ENCODE peak calls at places on chromosomes 1 and 21, in nine cellular contexts. Z is effector memory CD4-positive, alpha-beta T cell; P is stimulated activated CD4-positive, alpha-beta T cell treated with anti-CD3 and anti-CD28 coated beads, Interleukin-1b, Interleukin-23, amount 100 ng/mL, for 1 hour; Q is NCI-H2081; S is GM20000; O is HTR-8/SVneo; L is ELR; T is NCI-H1105 treated with DMSO at 0.1 percent for 48 hours; F is GM04504. X is an unnamed sample.

GRCh38 chr21:42554251-42554937 is 40.7 kb downstream of the SLC37A1 start:
- DNase-seq in Z (no peak), P (no peak), Q (no peak), S (no peak), O (no peak), L (no peak), T (no peak), F (no peak), X (no peak)

GRCh38 chr21:35159881-35160280 is 110.8 kb upstream of the RUNX1 start:
- DNase-seq in Z (no peak), P (no peak), Q (no peak), S (no peak), O (no peak), L (peak; percentile 78), T (no peak), F (no peak), X (no peak)

GRCh38 chr1:65626003-65626402 is 166.7 kb upstream of the PDE4B start:
- DNase-seq in Z (no peak), P (no peak), Q (no peak), S (no peak), O (no peak), L (no peak), T (no peak), F (no peak), X (no peak)

GRCh38 chr1:94025383-94026340 is 95.3 kb downstream of the ABCA4 start:
- DNase-seq in Z (no peak), P (no peak), Q (peak; percentile 47), S (peak; percentile 44), O (peak; percentile 74), L (peak; percentile 79), T (peak; percentile 56), F (no peak), X (peak; percentile 64)

GRCh38 chr1:69120828-69121227 is 446.9 kb upstream of the LRRC7 start:
- DNase-seq in Z (no peak), P (no peak), Q (no peak), S (no peak), O (no peak), L (no peak), T (no peak), F (no peak), X (no peak)

GRCh38 chr1:231694081-231694443 is 67.5 kb downstream of the DISC1 start:
- DNase-seq in Z (no peak), P (no peak), Q (no peak), S (no peak), O (no peak), L (no peak), T (peak; percentile 34), F (no peak), X (peak; percentile 45)

GRCh38 chr1:43532716-43533115 is 2.0 kb downstream of the PTPRF start:
- DNase-seq in Z (no peak), P (no peak), Q (no peak), S (no peak), O (no peak), L (no peak), T (no peak), F (no peak), X (no peak)

GRCh38 chr21:44299085-44299457 is 782 bp upstream of the PFKL start:
- DNase-seq in Z (no peak), P (no peak), Q (no peak), S (peak; percentile 77), O (no peak), L (peak; percentile 17), T (no peak), F (no peak), X (no peak)

GRCh38 chr1:44842763-44843655 is at the start of gene PTCH2:
- DNase-seq in Z (no peak), P (no peak), Q (peak; percentile 82), S (peak; percentile 80), O (peak; percentile 83), L (peak; percentile 70), T (peak; percentile 85), F (peak; percentile 35), X (peak; percentile 57)

GRCh38 chr21:34796518-34797201 is 127.9 kb downstream of the CLIC6 start:
- DNase-seq in Z (no peak), P (no peak), Q (no peak), S (no peak), O (no peak), L (no peak), T (no peak), F (no peak), X (peak; percentile 6)

GRCh38 chr1:66752671-66753371 is 562 bp downstream of the DYNLT5 start:
- DNase-seq in Z (no peak), P (no peak), Q (no peak), S (no peak), O (no peak), L (no peak), T (no peak), F (no peak), X (no peak)

GRCh38 chr21:44985441-44986401 is 45.9 kb downstream of the SLX9 start:
- DNase-seq in Z (no peak), P (no peak), Q (no peak), S (no peak), O (no peak), L (no peak), T (no peak), F (no peak), X (no peak)

GRCh38 chr1:224170748-224171478 is 12.1 kb upstream of the DEGS1 start:
- DNase-seq in Z (peak; percentile 22), P (no peak), Q (no peak), S (no peak), O (peak; percentile 40), L (peak; percentile 48), T (no peak), F (no peak), X (no peak)

GRCh38 chr21:42025392-42026071 is 15.4 kb upstream of the ZBTB21 start:
- DNase-seq in Z (no peak), P (no peak), Q (no peak), S (no peak), O (no peak), L (peak; percentile 51), T (no peak), F (no peak), X (no peak)

GRCh38 chr1:32337855-32338636 is 2.0 kb upstream of the MARCKSL1 start:
- DNase-seq in Z (no peak), P (no peak), Q (no peak), S (no peak), O (no peak), L (no peak), T (no peak), F (no peak), X (no peak)

GRCh38 chr1:91647061-91647460 is 146.4 kb downstream of the CDC7 start:
- DNase-seq in Z (no peak), P (no peak), Q (no peak), S (no peak), O (no peak), L (peak; percentile 3), T (no peak), F (no peak), X (no peak)

GRCh38 chr1:58573705-58574591 is 3.1 kb downstream of the TACSTD2 start:
- DNase-seq in Z (peak; percentile 14), P (no peak), Q (no peak), S (peak; percentile 84), O (no peak), L (no peak), T (no peak), F (no peak), X (peak; percentile 49)

GRCh38 chr1:164983023-164983650 is 373.4 kb downstream of the LMX1A start:
- DNase-seq in Z (no peak), P (no peak), Q (no peak), S (no peak), O (no peak), L (no peak), T (no peak), F (no peak), X (no peak)